ENCODE peak calls at places on chromosomes 4 and X, in seven cellular contexts. S, R, A, L, T, I and D are unnamed samples.
A peak's percentile ranks its signal among the peaks of the same experiment; 100 is the strongest.

GRCh38 chrX:154458954-154459829 is 1.1 kb downstream of the PLXNA3 start:
- DNase-seq in T (peak; percentile 35), L (no peak), S (no peak), R (no peak), A (peak; percentile 41), I (no peak), D (no peak)

GRCh38 chrX:131366387-131366786 is 77.3 kb upstream of the IGSF1 start:
- DNase-seq in A (no peak), S (no peak), T (no peak), R (no peak), I (peak; percentile 1), L (no peak), D (no peak)

GRCh38 chrX:24760601-24761000 is 66.9 kb downstream of the POLA1 start:
- DNase-seq in I (no peak), A (no peak), T (no peak), R (no peak), S (peak; percentile 73), L (no peak), D (peak; percentile 65)

GRCh38 chrX:110944323-110944761 is 148.7 kb upstream of the CHRDL1 start:
- DNase-seq in R (no peak), T (peak; percentile 61), S (no peak), I (no peak), A (peak; percentile 20), L (no peak), D (no peak)

GRCh38 chr4:83964996-83965541 is 429.2 kb downstream of the GPAT3 start:
- DNase-seq in A (no peak), T (peak; percentile 25), R (no peak), L (no peak), I (no peak), S (no peak), D (peak; percentile 53)

GRCh38 chrX:153739754-153740486 is 15.3 kb downstream of the ABCD1 start:
- DNase-seq in A (no peak), I (no peak), S (no peak), L (no peak), R (no peak), T (no peak), D (no peak)

GRCh38 chr4:1219553-1219950 is 29.4 kb downstream of the CTBP1 start:
- DNase-seq in I (no peak), R (no peak), L (no peak), A (no peak), T (no peak), S (no peak), D (no peak)

GRCh38 chr4:22515888-22516541 is at the start of gene ADGRA3:
- DNase-seq in R (peak; percentile 88), S (no peak), A (peak; percentile 61), T (peak; percentile 91), L (peak; percentile 85), I (peak; percentile 50), D (peak; percentile 54)

GRCh38 chr4:83890231-83890630 is 354.3 kb downstream of the GPAT3 start:
- DNase-seq in S (peak; percentile 9), T (no peak), L (no peak), A (no peak), I (no peak), R (no peak), D (peak; percentile 70)

GRCh38 chr4:75598390-75598789 is 31.9 kb downstream of the CDKL2 start:
- DNase-seq in I (no peak), T (no peak), A (no peak), R (no peak), S (peak; percentile 19), L (no peak), D (peak; percentile 72)

GRCh38 chrX:145886469-145886868 is 68.8 kb downstream of the SLITRK2 start:
- DNase-seq in T (no peak), S (no peak), R (no peak), L (no peak), A (no peak), I (no peak), D (no peak)

GRCh38 chr4:13706716-13707115 is 79.2 kb upstream of the BOD1L1 start:
- DNase-seq in A (no peak), T (no peak), R (no peak), L (no peak), S (no peak), I (no peak), D (no peak)

GRCh38 chr4:100555791-100556190 is 38.0 kb upstream of the EMCN start:
- DNase-seq in T (no peak), R (no peak), L (no peak), I (no peak), A (no peak), S (no peak), D (peak; percentile 5)

GRCh38 chrX:110759785-110760184 is 35.8 kb downstream of the CHRDL1 start:
- DNase-seq in S (peak; percentile 18), A (no peak), T (no peak), L (no peak), R (no peak), I (no peak), D (no peak)

GRCh38 chrX:1316527-1316926 is 20.1 kb upstream of the IL3RA start:
- DNase-seq in T (no peak), I (no peak), L (peak; percentile 65), A (peak; percentile 83), S (no peak), R (peak; percentile 79), D (no peak)

GRCh38 chr4:38752393-38752961 is 30.3 kb downstream of the TLR10 start:
- DNase-seq in R (no peak), L (no peak), T (peak; percentile 20), S (peak; percentile 49), A (no peak), I (no peak), D (peak; percentile 76)
- H3K4me3 ChIP-seq in R (no peak overlapping the region), L (no peak overlapping the region), T (no peak overlapping the region), S (peak overlapping the region; percentile 2), A (no peak overlapping the region), I (no peak overlapping the region), D (peak overlapping the region; percentile 9)

GRCh38 chrX:13029341-13029740 is 15.1 kb downstream of the FAM9C start:
- DNase-seq in A (peak; percentile 40), I (peak; percentile 44), S (peak; percentile 26), T (no peak), R (no peak), L (peak; percentile 54), D (peak; percentile 72)
- TF ChIP-seq CTCF in A (no peak), I (no peak), S (no peak), T (no peak), R (no peak), L (no peak), D (peak; percentile 8)

GRCh38 chr4:153260553-153261306 is 56.5 kb downstream of the TRIM2 start:
- DNase-seq in L (no peak), I (no peak), S (no peak), A (no peak), T (no peak), R (no peak), D (no peak)
- H3K4me3 ChIP-seq in L (no peak overlapping the region), I (no peak overlapping the region), S (no peak overlapping the region), A (no peak overlapping the region), T (no peak overlapping the region), R (no peak overlapping the region), D (no peak overlapping the region)

DNA sequence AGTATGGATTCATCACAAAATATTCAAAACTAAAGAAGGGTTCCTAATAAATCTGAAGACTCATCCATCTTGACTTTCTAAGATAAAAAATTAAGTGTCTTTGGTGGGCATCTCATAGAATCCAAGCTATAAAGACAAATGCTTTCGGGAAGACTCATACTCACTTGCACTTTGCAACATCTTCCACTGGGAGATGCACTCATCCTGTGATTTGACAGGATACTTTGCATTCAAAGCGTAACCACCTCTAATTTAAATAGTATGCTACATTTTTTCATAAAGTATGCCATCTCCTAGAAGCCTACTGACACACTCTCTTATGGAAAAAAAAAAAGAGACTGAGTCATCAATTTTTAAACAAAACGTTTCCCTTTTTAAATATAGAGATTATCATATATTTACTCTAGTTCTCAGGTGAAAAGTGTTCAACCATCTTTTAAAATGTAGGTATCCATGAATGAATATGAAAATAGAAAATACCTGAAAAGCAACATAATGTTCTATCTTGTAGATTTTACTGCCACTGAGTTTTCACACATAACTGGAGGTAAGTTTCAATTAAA is 119.6 kb downstream of the KLHL13 start:
- DNase-seq in I (no peak), T (no peak), S (no peak), A (no peak), R (no peak), L (no peak), D (no peak)
- TF ChIP-seq CTCF in I (peak; percentile 15), T (peak; percentile 30), S (peak; percentile 55), A (no peak), R (no peak), L (peak; percentile 8), D (no peak)

GRCh38 chr4:40348000-40348399 is 12.9 kb downstream of the CHRNA9 start:
- DNase-seq in R (no peak), A (no peak), S (no peak), I (no peak), T (no peak), L (no peak), D (no peak)
- H3K4me3 ChIP-seq in R (no peak overlapping the region), A (no peak overlapping the region), S (no peak overlapping the region), I (no peak overlapping the region), T (no peak overlapping the region), L (no peak overlapping the region), D (no peak overlapping the region)

GRCh38 chr4:24369630-24370029 is 214.7 kb downstream of the DHX15 start:
- DNase-seq in R (no peak), L (no peak), T (no peak), A (no peak), I (no peak), S (no peak), D (no peak)

GRCh38 chr4:24372341-24372740 is 212.0 kb downstream of the DHX15 start:
- DNase-seq in S (no peak), L (no peak), I (no peak), T (no peak), A (no peak), R (no peak), D (no peak)

GRCh38 chr4:24370421-24370820 is 213.9 kb downstream of the DHX15 start:
- DNase-seq in T (no peak), S (no peak), A (no peak), I (no peak), L (no peak), R (no peak), D (no peak)

GRCh38 chr4:24372915-24373314 is 211.4 kb downstream of the DHX15 start:
- DNase-seq in T (no peak), L (no peak), I (no peak), A (no peak), R (no peak), S (no peak), D (no peak)

DNA sequence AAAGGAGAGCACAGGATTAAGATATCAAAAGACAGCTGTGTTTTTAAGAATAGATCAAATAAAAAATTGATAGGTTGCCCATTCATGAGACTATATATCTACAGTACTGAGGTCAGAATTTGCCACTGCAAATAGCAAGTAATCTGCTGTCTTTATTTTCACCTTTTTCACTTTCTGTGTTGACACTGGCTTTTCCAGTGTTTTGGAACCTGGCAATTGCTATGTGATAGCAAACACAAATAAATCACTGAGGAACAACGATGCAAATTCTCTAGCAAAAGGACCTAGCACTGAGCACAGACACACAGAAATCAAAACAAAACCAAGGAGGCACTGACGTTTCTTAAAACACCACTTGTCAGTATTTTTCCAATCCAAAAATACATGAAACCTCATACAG is 210.7 kb downstream of the DHX15 start:
- DNase-seq in I (no peak), R (no peak), S (no peak), L (no peak), T (no peak), A (no peak), D (no peak)
- TF ChIP-seq CTCF in I (no peak), R (no peak), S (no peak), L (no peak), T (no peak), A (no peak), D (no peak)

DNA sequence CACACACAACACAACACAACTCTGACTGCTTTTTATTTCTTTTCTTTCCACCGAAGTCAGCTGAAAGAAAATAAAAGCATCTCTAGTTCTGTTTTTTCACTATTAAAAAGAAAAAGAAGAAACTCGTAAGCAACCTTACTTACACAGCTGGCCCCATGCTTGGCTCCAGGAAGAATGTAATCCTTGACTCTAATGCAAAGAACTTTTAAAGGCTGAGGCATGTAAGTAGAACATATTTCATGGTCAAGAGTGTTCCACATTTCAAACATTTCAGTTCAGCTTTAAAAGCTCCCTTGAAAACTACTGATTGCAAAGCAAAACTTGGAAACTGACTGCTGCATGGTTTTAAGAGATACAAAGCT is 648 bp downstream of the GASK1B start:
- DNase-seq in L (no peak), R (no peak), S (no peak), T (no peak), I (no peak), A (no peak), D (peak; percentile 73)
- H3K4me3 ChIP-seq in L (peak overlapping the region; percentile 27), R (peak overlapping the region; percentile 61), S (peak overlapping the region; percentile 4), T (no peak overlapping the region), I (peak overlapping the region; percentile 23), A (peak overlapping the region; percentile 54), D (peak overlapping the region; percentile 59)